ENCODE peak calls at places on chromosomes 11 and 22, in five cellular contexts. X is colonic mucosa; Q is foreskin fibroblast; T is stimulated activated CD8-positive, alpha-beta memory T cell treated with anti-CD3 and anti-CD28 coated beads, Interleukin-4, amount 100 ng/mL, for 4 hours; Z is cardiac muscle cell. S is an unnamed sample.

GRCh38 chr11:2759228-2760195 is 59.7 kb upstream of the KCNQ1OT1 start:
- DNase-seq in X (peak), Z (no peak), T (no peak), Q (no peak), S (no peak)

GRCh38 chr11:79066456-79067354 is 374.1 kb downstream of the TENM4 start:
- DNase-seq in X (no peak), Z (peak), Q (no peak), T (no peak), S (no peak)

GRCh38 chr11:93655047-93655446 is 6.4 kb upstream of the CEP295 start:
- DNase-seq in Q (no peak), T (no peak), X (no peak), Z (no peak), S (no peak)

GRCh38 chr11:60772666-60773065 is 12.5 kb upstream of the MS4A10 start:
- DNase-seq in Q (no peak), X (no peak), Z (no peak), T (no peak), S (no peak)

GRCh38 chr22:49331223-49331815 is 496.4 kb downstream of the BRD1 start:
- DNase-seq in X (no peak), Q (no peak), Z (no peak), T (no peak), S (no peak)

GRCh38 chr11:2927493-2927800 is 1.8 kb downstream of the PHLDA2 start:
- DNase-seq in T (no peak), Q (no peak), X (no peak), Z (no peak), S (no peak)

GRCh38 chr11:44032304-44033085 is 15.3 kb upstream of the ACCSL start:
- DNase-seq in Z (peak), Q (peak), T (no peak), X (no peak), S (peak)

GRCh38 chr22:44880588-44881245 is 128.3 kb downstream of the ARHGAP8 start:
- DNase-seq in Q (no peak), T (no peak), Z (no peak), X (no peak), S (no peak)

GRCh38 chr11:46888636-46889035 is 29.7 kb downstream of the LRP4 start:
- DNase-seq in T (no peak), Q (no peak), Z (no peak), X (no peak), S (no peak)

GRCh38 chr11:119744577-119744976 is 15.6 kb upstream of the NECTIN1 start:
- DNase-seq in X (no peak), T (no peak), Z (no peak), Q (no peak), S (no peak)

GRCh38 chr11:57781529-57781943 is 19.9 kb downstream of the CTNND1 start:
- DNase-seq in Z (peak), X (peak), Q (no peak), T (no peak), S (peak)

GRCh38 chr11:63549411-63549810 is 12.8 kb downstream of the PLAAT4 start:
- DNase-seq in X (peak), Z (no peak), T (no peak), Q (no peak), S (no peak)

GRCh38 chr11:37657645-37658044 is 1059.6 kb upstream of the RAG2 start:
- DNase-seq in Q (peak), T (no peak), Z (no peak), X (no peak), S (peak)

S was measured in epithelial cell of esophagus.